ENCODE peak calls at places on chromosomes 2 and 18, in nine cellular contexts. W is CD4-positive, alpha-beta memory T cell; L is heart left ventricle; M is progenitor cell of endocrine pancreas; E is NCI-H1436 treated with DMSO at 0.1 percent for 48 hours; D is NCI-H1092; T is foreskin fibroblast; S is GM13977; A is stromal cell of bone marrow. J is an unnamed sample.

GRCh38 chr2:38632980-38633379 is 30.3 kb upstream of the HNRNPLL start:
- DNase-seq in W (no peak), L (no peak), M (no peak), E (no peak), D (no peak), T (no peak), S (no peak), A (no peak), J (no peak)

GRCh38 chr2:108911807-108912628 is 77.0 kb downstream of the EDAR start:
- DNase-seq in W (no peak), L (no peak), M (no peak), E (no peak), D (no peak), T (no peak), S (no peak), A (no peak), J (no peak)

GRCh38 chr18:27412551-27412950 is 227.4 kb upstream of the CHST9 start:
- DNase-seq in W (no peak), L (no peak), M (no peak), E (no peak), D (no peak), T (no peak), S (no peak), A (no peak), J (no peak)

GRCh38 chr2:152434395-152435182 is 99.6 kb downstream of the FMNL2 start:
- DNase-seq in W (no peak), L (no peak), M (no peak), E (no peak), D (no peak), T (no peak), S (no peak), A (no peak), J (no peak)

GRCh38 chr2:160932960-160933359 is 227.3 kb upstream of the TANK start:
- DNase-seq in W (no peak), L (no peak), M (no peak), E (no peak), D (no peak), T (peak), S (no peak), A (no peak), J (peak)

GRCh38 chr18:22108674-22109073 is 60.7 kb upstream of the GATA6 start:
- DNase-seq in W (no peak), L (no peak), M (no peak), E (no peak), D (no peak), T (no peak), S (no peak), A (no peak), J (peak)

GRCh38 chr2:205646680-205647079 is 35.6 kb upstream of the NRP2 start:
- DNase-seq in W (no peak), L (no peak), M (no peak), E (no peak), D (no peak), T (no peak), S (peak), A (no peak), J (no peak)

GRCh38 chr2:128638311-128638710 is 319.6 kb upstream of the HS6ST1 start:
- DNase-seq in W (no peak), L (peak), M (peak), E (no peak), D (no peak), T (no peak), S (no peak), A (no peak), J (no peak)

GRCh38 chr2:233912799-233913423 is 4.3 kb upstream of the TRPM8 start:
- DNase-seq in W (no peak), L (no peak), M (peak), E (no peak), D (no peak), T (peak), S (no peak), A (peak), J (peak)

GRCh38 chr2:186125625-186126024 is 360.4 kb upstream of the ZC3H15 start:
- DNase-seq in W (no peak), L (no peak), M (no peak), E (no peak), D (no peak), T (no peak), S (no peak), A (no peak), J (no peak)

GRCh38 chr2:32647180-32647651 is 19.4 kb downstream of the TTC27 start:
- DNase-seq in W (no peak), L (no peak), M (no peak), E (no peak), D (no peak), T (peak), S (no peak), A (peak), J (no peak)

GRCh38 chr18:47413327-47413726 is 161.9 kb upstream of the SKOR2 start:
- DNase-seq in W (no peak), L (no peak), M (no peak), E (no peak), D (peak), T (no peak), S (no peak), A (peak), J (no peak)

GRCh38 chr2:153478289-153479261 is at the start of gene RPRM:
- DNase-seq in W (peak), L (peak), M (peak), E (peak), D (peak), T (peak), S (peak), A (peak), J (peak)

GRCh38 chr2:168814046-168814445 is 11.6 kb downstream of the NOSTRIN start:
- DNase-seq in W (no peak), L (no peak), M (no peak), E (no peak), D (no peak), T (peak), S (no peak), A (no peak), J (no peak)

GRCh38 chr2:223238301-223238700 is 186.3 kb downstream of the KCNE4 start:
- DNase-seq in W (no peak), L (no peak), M (no peak), E (no peak), D (no peak), T (no peak), S (no peak), A (no peak), J (no peak)

GRCh38 chr18:68342039-68342659 is 372.8 kb downstream of the TMX3 start:
- DNase-seq in W (no peak), L (no peak), M (no peak), E (no peak), D (no peak), T (no peak), S (no peak), A (no peak), J (no peak)

GRCh38 chr2:145431181-145431951 is 911.4 kb upstream of the ZEB2 start:
- DNase-seq in W (no peak), L (no peak), M (no peak), E (peak), D (peak), T (no peak), S (no peak), A (no peak), J (no peak)

GRCh38 chr2:160989778-160990177 is 170.4 kb upstream of the TANK start:
- DNase-seq in W (no peak), L (no peak), M (no peak), E (no peak), D (no peak), T (no peak), S (no peak), A (peak), J (no peak)

GRCh38 chr2:62547849-62548248 is 41.9 kb upstream of the TMEM17 start:
- DNase-seq in W (no peak), L (no peak), M (no peak), E (no peak), D (no peak), T (no peak), S (no peak), A (no peak), J (no peak)

GRCh38 chr18:61833387-61833786 is 59.4 kb downstream of the RNF152 start:
- DNase-seq in W (peak), L (no peak), M (no peak), E (no peak), D (no peak), T (peak), S (no peak), A (peak), J (no peak)

GRCh38 chr2:207791579-207792243 is 22.0 kb upstream of the FZD5 start:
- DNase-seq in W (no peak), L (no peak), M (no peak), E (no peak), D (no peak), T (no peak), S (no peak), A (no peak), J (no peak)

GRCh38 chr2:201262718-201263117 is 2.4 kb downstream of the CASP8 start:
- DNase-seq in W (no peak), L (no peak), M (no peak), E (no peak), D (no peak), T (no peak), S (no peak), A (no peak), J (no peak)

GRCh38 chr2:898319-898718 is 52.3 kb upstream of the SNTG2 start:
- DNase-seq in W (no peak), L (no peak), M (no peak), E (no peak), D (no peak), T (no peak), S (peak), A (no peak), J (peak)

GRCh38 chr2:159710601-159711180 is 1.6 kb upstream of the MARCHF7 start:
- DNase-seq in W (no peak), L (no peak), M (no peak), E (no peak), D (no peak), T (no peak), S (no peak), A (no peak), J (no peak)

GRCh38 chr2:240798327-240798905 is 21.6 kb downstream of the KIF1A start:
- DNase-seq in W (no peak), L (peak), M (no peak), E (no peak), D (no peak), T (no peak), S (no peak), A (no peak), J (no peak)

GRCh38 chr2:226583715-226584114 is 215.9 kb downstream of the IRS1 start:
- DNase-seq in W (no peak), L (no peak), M (no peak), E (no peak), D (no peak), T (peak), S (no peak), A (peak), J (no peak)

GRCh38 chr2:58107803-58108710 is 61.5 kb downstream of the VRK2 start:
- DNase-seq in W (no peak), L (no peak), M (no peak), E (no peak), D (no peak), T (peak), S (no peak), A (peak), J (no peak)